ENCODE peak calls at places on chromosomes 4 and X, in five cellular contexts. One of them, this sample, is unnamed.

GRCh38 chr4:6453688-6453990 is 18.8 kb downstream of the PPP2R2C start:
- DNase-seq in A549: no peak
- DNase-seq in ovary: no peak
- DNase-seq in SK-N-SH: no peak
- DNase-seq in suprapubic skin: no peak
- DNase-seq in this sample: no peak

GRCh38 chr4:167234388-167234881 is at the start of gene SPOCK3:
- DNase-seq in A549: peak
- DNase-seq in suprapubic skin: no peak
- DNase-seq in ovary: peak
- DNase-seq in SK-N-SH: peak
- DNase-seq in this sample: no peak

GRCh38 chr4:157075811-157076577 is at the start of gene GLRB:
- DNase-seq in SK-N-SH: peak
- DNase-seq in suprapubic skin: peak
- DNase-seq in ovary: no peak
- DNase-seq in A549: peak
- DNase-seq in this sample: no peak

GRCh38 chrX:9282325-9282724 is 182.5 kb upstream of the TBL1X start:
- DNase-seq in ovary: no peak
- DNase-seq in A549: no peak
- DNase-seq in SK-N-SH: no peak
- DNase-seq in suprapubic skin: no peak
- DNase-seq in this sample: no peak

GRCh38 chr4:4541040-4541631 is 712 bp downstream of the STX18 start:
- DNase-seq in A549: peak
- DNase-seq in ovary: no peak
- DNase-seq in SK-N-SH: no peak
- DNase-seq in suprapubic skin: no peak
- DNase-seq in this sample: peak

GRCh38 chr4:46999584-46999983 is 6.2 kb upstream of the GABRA4 start:
- DNase-seq in suprapubic skin: no peak
- DNase-seq in ovary: no peak
- DNase-seq in A549: no peak
- DNase-seq in SK-N-SH: no peak
- DNase-seq in this sample: no peak

GRCh38 chr4:119810001-119810400 is 181.4 kb upstream of the PDE5A start:
- DNase-seq in suprapubic skin: no peak
- DNase-seq in SK-N-SH: no peak
- DNase-seq in A549: no peak
- DNase-seq in ovary: no peak
- DNase-seq in this sample: no peak

GRCh38 chrX:153970398-153971123 is 1.1 kb downstream of the HCFC1 start:
- DNase-seq in SK-N-SH: peak
- DNase-seq in A549: peak
- DNase-seq in suprapubic skin: peak
- DNase-seq in ovary: no peak
- DNase-seq in this sample: peak

GRCh38 chr4:112648263-112649054 is 11.5 kb downstream of the LARP7 start:
- DNase-seq in ovary: no peak
- DNase-seq in SK-N-SH: no peak
- DNase-seq in suprapubic skin: no peak
- DNase-seq in A549: no peak
- DNase-seq in this sample: no peak

GRCh38 chrX:14697453-14697852 is 168.1 kb downstream of the GLRA2 start:
- DNase-seq in suprapubic skin: no peak
- DNase-seq in SK-N-SH: peak
- DNase-seq in ovary: no peak
- DNase-seq in A549: peak
- DNase-seq in this sample: peak

GRCh38 chr4:110245567-110245966 is 47.2 kb upstream of the ELOVL6 start:
- DNase-seq in SK-N-SH: no peak
- DNase-seq in suprapubic skin: no peak
- DNase-seq in A549: no peak
- DNase-seq in ovary: no peak
- DNase-seq in this sample: no peak

GRCh38 chrX:150899191-150899757 is 806 bp upstream of the CD99L2 start:
- DNase-seq in SK-N-SH: peak
- DNase-seq in A549: peak
- DNase-seq in ovary: peak
- DNase-seq in suprapubic skin: peak
- DNase-seq in this sample: peak

GRCh38 chr4:158018090-158018808 is 154.6 kb downstream of the GASK1B start:
- DNase-seq in suprapubic skin: no peak
- DNase-seq in ovary: no peak
- DNase-seq in SK-N-SH: no peak
- DNase-seq in A549: no peak
- DNase-seq in this sample: no peak

DNA sequence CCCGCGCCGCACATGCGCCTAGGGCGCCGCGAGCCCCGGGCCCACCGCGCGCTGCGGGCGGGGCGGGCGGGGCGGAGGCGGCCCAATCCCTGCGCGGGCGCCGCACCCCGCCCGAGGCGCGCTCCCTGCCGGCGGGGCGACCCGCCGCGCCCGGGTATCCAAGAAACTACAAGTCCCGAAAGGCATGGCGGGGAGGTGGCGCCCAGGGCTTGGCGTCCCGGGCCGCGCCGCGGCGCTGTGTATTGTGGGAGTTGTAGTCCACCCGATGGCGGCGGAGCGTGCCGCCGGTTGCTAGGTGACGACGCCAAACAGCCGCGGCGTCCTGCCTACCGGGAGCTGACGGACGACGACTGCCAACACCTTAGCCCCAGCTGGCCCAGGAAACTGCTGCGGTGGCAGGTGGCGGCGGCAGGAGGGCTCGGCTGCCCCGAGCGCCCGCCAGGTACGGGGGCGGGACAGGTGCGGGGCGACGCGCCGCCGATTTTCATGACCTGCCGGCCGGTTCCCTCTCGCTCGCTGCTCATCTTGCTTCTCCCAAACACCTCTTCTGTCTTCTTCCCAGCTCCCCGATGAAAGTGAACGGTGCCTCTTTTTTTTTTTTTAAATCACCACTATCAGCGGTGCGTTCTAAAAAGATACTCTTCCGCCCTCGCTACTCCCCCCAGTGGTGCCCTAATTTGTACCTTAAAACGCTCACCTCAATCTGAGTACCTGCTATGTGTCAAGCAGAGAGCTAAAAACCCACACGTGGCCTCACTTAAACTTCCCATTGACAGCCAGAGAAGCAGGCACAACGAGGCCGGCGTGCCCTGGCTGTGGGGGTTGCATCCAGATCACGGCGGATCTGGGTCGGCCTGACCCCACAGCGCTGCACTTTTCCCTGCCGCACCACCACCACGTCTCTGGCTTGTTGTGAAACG is at the start of gene CFAP99:
- DNase-seq in ovary: peak
- DNase-seq in A549: peak
- DNase-seq in suprapubic skin: peak
- DNase-seq in SK-N-SH: peak
- DNase-seq in this sample: peak
- TF ChIP-seq EP300 in ovary: no peak
- TF ChIP-seq EP300 in A549: no peak
- TF ChIP-seq EP300 in suprapubic skin: no peak
- TF ChIP-seq EP300 in SK-N-SH: no peak
- TF ChIP-seq EP300 in this sample: no peak

GRCh38 chr4:105327222-105327621 is 146.6 kb downstream of the PPA2 start:
- DNase-seq in ovary: no peak
- DNase-seq in SK-N-SH: no peak
- DNase-seq in suprapubic skin: no peak
- DNase-seq in A549: no peak
- DNase-seq in this sample: no peak

GRCh38 chr4:105329081-105329480 is 144.8 kb downstream of the PPA2 start:
- DNase-seq in A549: no peak
- DNase-seq in SK-N-SH: no peak
- DNase-seq in ovary: no peak
- DNase-seq in suprapubic skin: no peak
- DNase-seq in this sample: no peak
- TF ChIP-seq EP300 in A549: no peak
- TF ChIP-seq EP300 in SK-N-SH: no peak
- TF ChIP-seq EP300 in ovary: no peak
- TF ChIP-seq EP300 in suprapubic skin: no peak
- TF ChIP-seq EP300 in this sample: no peak

GRCh38 chrX:40580537-40581332 is at the start of gene ATP6AP2:
- DNase-seq in A549: peak
- DNase-seq in SK-N-SH: peak
- DNase-seq in ovary: peak
- DNase-seq in suprapubic skin: peak
- DNase-seq in this sample: peak
- TF ChIP-seq EP300 in A549: no peak
- TF ChIP-seq EP300 in SK-N-SH: no peak
- TF ChIP-seq EP300 in ovary: no peak
- TF ChIP-seq EP300 in suprapubic skin: no peak
- TF ChIP-seq EP300 in this sample: no peak

GRCh38 chr4:183276106-183276505 is 44.0 kb downstream of the CLDN22 start:
- DNase-seq in SK-N-SH: no peak
- DNase-seq in suprapubic skin: no peak
- DNase-seq in A549: no peak
- DNase-seq in ovary: no peak
- DNase-seq in this sample: no peak

GRCh38 chr4:183268556-183268955 is 51.5 kb downstream of the CLDN22 start:
- DNase-seq in ovary: no peak
- DNase-seq in A549: no peak
- DNase-seq in SK-N-SH: no peak
- DNase-seq in suprapubic skin: no peak
- DNase-seq in this sample: no peak

GRCh38 chr4:183266386-183266785 is 53.7 kb downstream of the CLDN22 start:
- DNase-seq in suprapubic skin: no peak
- DNase-seq in ovary: no peak
- DNase-seq in A549: no peak
- DNase-seq in SK-N-SH: no peak
- DNase-seq in this sample: no peak

GRCh38 chr4:183272384-183272783 is 47.7 kb downstream of the CLDN22 start:
- DNase-seq in A549: no peak
- DNase-seq in SK-N-SH: no peak
- DNase-seq in ovary: no peak
- DNase-seq in suprapubic skin: no peak
- DNase-seq in this sample: no peak
- TF ChIP-seq EP300 in A549: no peak
- TF ChIP-seq EP300 in SK-N-SH: no peak
- TF ChIP-seq EP300 in ovary: no peak
- TF ChIP-seq EP300 in suprapubic skin: no peak
- TF ChIP-seq EP300 in this sample: no peak

GRCh38 chrX:52265713-52266112 is 81.0 kb downstream of the MAGED4 start:
- DNase-seq in A549: no peak
- DNase-seq in SK-N-SH: no peak
- DNase-seq in ovary: no peak
- DNase-seq in suprapubic skin: no peak
- DNase-seq in this sample: no peak
- TF ChIP-seq EP300 in A549: no peak
- TF ChIP-seq EP300 in SK-N-SH: no peak
- TF ChIP-seq EP300 in ovary: no peak
- TF ChIP-seq EP300 in suprapubic skin: no peak
- TF ChIP-seq EP300 in this sample: no peak

This sample was measured in K562.